ENCODE peak calls at places on chromosomes 6 and 20, in nine cellular contexts. One of them, this sample, is unnamed.

GRCh38 chr6:106470811-106471210 is 110.3 kb downstream of the CRYBG1 start:
- DNase-seq in cardiac muscle cell: no peak
- DNase-seq in gastrocnemius medialis: no peak
- DNase-seq in astrocyte of the cerebellum: no peak
- DNase-seq in HFF-Myc: no peak
- DNase-seq in Peyer's patch: no peak
- DNase-seq in fibroblast of lung: no peak
- DNase-seq in A549: no peak
- DNase-seq in Panc1: no peak
- DNase-seq in this sample: no peak

GRCh38 chr6:163438940-163439335 is 24.4 kb downstream of the QKI start:
- DNase-seq in HFF-Myc: no peak
- DNase-seq in A549: no peak
- DNase-seq in cardiac muscle cell: peak
- DNase-seq in astrocyte of the cerebellum: no peak
- DNase-seq in fibroblast of lung: no peak
- DNase-seq in Peyer's patch: peak
- DNase-seq in Panc1: no peak
- DNase-seq in gastrocnemius medialis: peak
- DNase-seq in this sample: no peak

GRCh38 chr6:5968817-5969726 is 37.7 kb downstream of the NRN1 start:
- DNase-seq in fibroblast of lung: no peak
- DNase-seq in astrocyte of the cerebellum: peak
- DNase-seq in cardiac muscle cell: peak
- DNase-seq in A549: no peak
- DNase-seq in HFF-Myc: no peak
- DNase-seq in Peyer's patch: no peak
- DNase-seq in gastrocnemius medialis: peak
- DNase-seq in Panc1: no peak
- DNase-seq in this sample: no peak

GRCh38 chr20:25136643-25137559 is 55.0 kb upstream of the VSX1 start:
- DNase-seq in Peyer's patch: no peak
- DNase-seq in cardiac muscle cell: no peak
- DNase-seq in Panc1: peak
- DNase-seq in gastrocnemius medialis: peak
- DNase-seq in HFF-Myc: peak
- DNase-seq in astrocyte of the cerebellum: peak
- DNase-seq in fibroblast of lung: peak
- DNase-seq in A549: peak
- DNase-seq in this sample: peak

GRCh38 chr6:162572240-162572639 is 155.3 kb downstream of the PRKN start:
- DNase-seq in fibroblast of lung: no peak
- DNase-seq in A549: no peak
- DNase-seq in Panc1: no peak
- DNase-seq in astrocyte of the cerebellum: no peak
- DNase-seq in cardiac muscle cell: no peak
- DNase-seq in gastrocnemius medialis: no peak
- DNase-seq in HFF-Myc: no peak
- DNase-seq in Peyer's patch: no peak
- DNase-seq in this sample: no peak

GRCh38 chr6:110859335-110859792 is 15.2 kb upstream of the AMD1 start:
- DNase-seq in gastrocnemius medialis: no peak
- DNase-seq in HFF-Myc: no peak
- DNase-seq in astrocyte of the cerebellum: no peak
- DNase-seq in Panc1: no peak
- DNase-seq in Peyer's patch: peak
- DNase-seq in cardiac muscle cell: no peak
- DNase-seq in A549: no peak
- DNase-seq in fibroblast of lung: no peak
- DNase-seq in this sample: no peak

GRCh38 chr6:4134841-4135664 is at the start of gene ECI2:
- DNase-seq in astrocyte of the cerebellum: no peak
- DNase-seq in gastrocnemius medialis: peak
- DNase-seq in Panc1: no peak
- DNase-seq in HFF-Myc: no peak
- DNase-seq in A549: peak
- DNase-seq in Peyer's patch: no peak
- DNase-seq in cardiac muscle cell: no peak
- DNase-seq in fibroblast of lung: no peak
- DNase-seq in this sample: no peak

GRCh38 chr6:37731888-37732287 is 34.2 kb upstream of the MDGA1 start:
- DNase-seq in HFF-Myc: no peak
- DNase-seq in cardiac muscle cell: no peak
- DNase-seq in Panc1: no peak
- DNase-seq in gastrocnemius medialis: no peak
- DNase-seq in Peyer's patch: peak
- DNase-seq in astrocyte of the cerebellum: no peak
- DNase-seq in A549: no peak
- DNase-seq in fibroblast of lung: no peak
- DNase-seq in this sample: no peak

GRCh38 chr6:32436995-32437836 is 2.5 kb upstream of the HLA-DRA start:
- DNase-seq in Peyer's patch: no peak
- DNase-seq in Panc1: no peak
- DNase-seq in gastrocnemius medialis: no peak
- DNase-seq in fibroblast of lung: peak
- DNase-seq in cardiac muscle cell: no peak
- DNase-seq in A549: no peak
- DNase-seq in astrocyte of the cerebellum: no peak
- DNase-seq in HFF-Myc: no peak
- DNase-seq in this sample: no peak

GRCh38 chr6:90534337-90535025 is 52.4 kb downstream of the MAP3K7 start:
- DNase-seq in A549: no peak
- DNase-seq in fibroblast of lung: no peak
- DNase-seq in Panc1: no peak
- DNase-seq in Peyer's patch: no peak
- DNase-seq in cardiac muscle cell: no peak
- DNase-seq in gastrocnemius medialis: no peak
- DNase-seq in HFF-Myc: no peak
- DNase-seq in astrocyte of the cerebellum: no peak
- DNase-seq in this sample: no peak

GRCh38 chr6:81401970-81402690 is 350.4 kb downstream of the TENT5A start:
- DNase-seq in HFF-Myc: no peak
- DNase-seq in cardiac muscle cell: no peak
- DNase-seq in Panc1: no peak
- DNase-seq in astrocyte of the cerebellum: peak
- DNase-seq in gastrocnemius medialis: no peak
- DNase-seq in Peyer's patch: no peak
- DNase-seq in fibroblast of lung: peak
- DNase-seq in A549: no peak
- DNase-seq in this sample: peak

GRCh38 chr6:24664049-24664987 is 2.4 kb downstream of the TDP2 start:
- DNase-seq in Peyer's patch: peak
- DNase-seq in Panc1: no peak
- DNase-seq in fibroblast of lung: no peak
- DNase-seq in cardiac muscle cell: no peak
- DNase-seq in astrocyte of the cerebellum: no peak
- DNase-seq in A549: no peak
- DNase-seq in gastrocnemius medialis: no peak
- DNase-seq in HFF-Myc: no peak
- DNase-seq in this sample: no peak

GRCh38 chr6:51467231-51467952 is 620.0 kb downstream of the PKHD1 start:
- DNase-seq in gastrocnemius medialis: no peak
- DNase-seq in Peyer's patch: no peak
- DNase-seq in HFF-Myc: no peak
- DNase-seq in cardiac muscle cell: no peak
- DNase-seq in A549: no peak
- DNase-seq in fibroblast of lung: no peak
- DNase-seq in Panc1: no peak
- DNase-seq in astrocyte of the cerebellum: no peak
- DNase-seq in this sample: no peak

GRCh38 chr6:28633445-28634215 is 107.9 kb downstream of the GPX5 start:
- DNase-seq in gastrocnemius medialis: no peak
- DNase-seq in Panc1: no peak
- DNase-seq in Peyer's patch: no peak
- DNase-seq in HFF-Myc: no peak
- DNase-seq in A549: no peak
- DNase-seq in fibroblast of lung: no peak
- DNase-seq in astrocyte of the cerebellum: no peak
- DNase-seq in cardiac muscle cell: no peak
- DNase-seq in this sample: no peak

GRCh38 chr20:57414867-57415592 is 23.8 kb downstream of the RBM38 start:
- DNase-seq in gastrocnemius medialis: no peak
- DNase-seq in Panc1: no peak
- DNase-seq in Peyer's patch: no peak
- DNase-seq in HFF-Myc: no peak
- DNase-seq in cardiac muscle cell: no peak
- DNase-seq in A549: no peak
- DNase-seq in astrocyte of the cerebellum: no peak
- DNase-seq in fibroblast of lung: peak
- DNase-seq in this sample: no peak

GRCh38 chr6:169253745-169254238 is at the start of gene THBS2:
- DNase-seq in Panc1: no peak
- DNase-seq in fibroblast of lung: peak
- DNase-seq in cardiac muscle cell: peak
- DNase-seq in astrocyte of the cerebellum: peak
- DNase-seq in Peyer's patch: peak
- DNase-seq in A549: no peak
- DNase-seq in gastrocnemius medialis: peak
- DNase-seq in HFF-Myc: peak
- DNase-seq in this sample: peak

GRCh38 chr6:161168281-161168891 is 105.5 kb downstream of the AGPAT4 start:
- DNase-seq in A549: peak
- DNase-seq in astrocyte of the cerebellum: peak
- DNase-seq in fibroblast of lung: peak
- DNase-seq in Panc1: peak
- DNase-seq in gastrocnemius medialis: no peak
- DNase-seq in HFF-Myc: peak
- DNase-seq in cardiac muscle cell: no peak
- DNase-seq in Peyer's patch: no peak
- DNase-seq in this sample: peak

GRCh38 chr20:17507032-17507431 is 24.1 kb downstream of the BFSP1 start:
- DNase-seq in cardiac muscle cell: no peak
- DNase-seq in gastrocnemius medialis: no peak
- DNase-seq in Panc1: no peak
- DNase-seq in A549: no peak
- DNase-seq in Peyer's patch: no peak
- DNase-seq in fibroblast of lung: no peak
- DNase-seq in HFF-Myc: no peak
- DNase-seq in astrocyte of the cerebellum: no peak
- DNase-seq in this sample: no peak
- TF ChIP-seq CTCF in cardiac muscle cell: no peak
- TF ChIP-seq CTCF in gastrocnemius medialis: no peak
- TF ChIP-seq CTCF in Panc1: no peak
- TF ChIP-seq CTCF in A549: no peak
- TF ChIP-seq CTCF in Peyer's patch: no peak
- TF ChIP-seq CTCF in fibroblast of lung: no peak
- TF ChIP-seq CTCF in HFF-Myc: no peak
- TF ChIP-seq CTCF in astrocyte of the cerebellum: no peak
- TF ChIP-seq CTCF in this sample: no peak

GRCh38 chr20:3121271-3121911 is 36.9 kb upstream of the AVP start:
- DNase-seq in A549: no peak
- DNase-seq in HFF-Myc: no peak
- DNase-seq in fibroblast of lung: no peak
- DNase-seq in Panc1: no peak
- DNase-seq in cardiac muscle cell: no peak
- DNase-seq in astrocyte of the cerebellum: no peak
- DNase-seq in gastrocnemius medialis: peak
- DNase-seq in Peyer's patch: no peak
- DNase-seq in this sample: no peak
- H3K4me3 ChIP-seq in A549: no peak
- H3K4me3 ChIP-seq in HFF-Myc: no peak
- H3K4me3 ChIP-seq in fibroblast of lung: no peak
- H3K4me3 ChIP-seq in Panc1: no peak
- H3K4me3 ChIP-seq in cardiac muscle cell: no peak
- H3K4me3 ChIP-seq in astrocyte of the cerebellum: no peak
- H3K4me3 ChIP-seq in gastrocnemius medialis: no peak
- H3K4me3 ChIP-seq in Peyer's patch: no peak
- H3K4me3 ChIP-seq in this sample: no peak

DNA sequence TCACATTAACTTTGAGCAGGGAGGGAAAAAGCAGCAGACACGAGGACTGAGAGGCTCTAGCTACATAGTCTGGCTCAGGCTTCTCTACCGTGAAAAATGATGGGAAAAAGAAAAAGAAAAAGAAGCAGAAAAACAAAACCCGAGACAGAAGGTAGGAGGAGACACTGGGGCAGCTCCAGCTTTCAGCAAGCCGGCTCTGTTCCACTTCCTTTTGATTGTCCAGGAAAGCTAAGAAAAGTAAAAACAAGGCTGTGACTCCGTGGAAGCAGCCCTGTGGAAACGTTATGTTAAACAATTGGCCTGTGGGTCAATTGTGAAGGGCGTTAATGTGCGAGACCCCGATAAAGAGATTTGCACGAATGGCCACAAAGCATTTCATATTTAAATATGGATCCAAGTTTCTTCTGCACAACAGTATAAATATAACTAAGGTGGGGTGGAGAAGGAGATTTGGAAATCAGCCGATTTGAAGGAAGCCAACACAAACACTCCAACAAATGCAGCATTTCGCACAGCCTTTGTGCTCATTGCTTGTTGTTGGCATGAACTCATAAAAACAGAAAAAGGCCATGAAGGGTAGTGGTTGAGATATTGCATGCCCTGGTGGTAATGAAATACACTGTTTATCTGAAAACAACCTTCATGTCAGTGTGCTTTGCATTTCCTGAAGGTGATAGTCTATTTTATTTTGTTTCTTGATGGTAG is 236.9 kb upstream of the JAG1 start:
- DNase-seq in Peyer's patch: no peak
- DNase-seq in Panc1: no peak
- DNase-seq in HFF-Myc: no peak
- DNase-seq in cardiac muscle cell: no peak
- DNase-seq in gastrocnemius medialis: no peak
- DNase-seq in A549: no peak
- DNase-seq in astrocyte of the cerebellum: no peak
- DNase-seq in fibroblast of lung: peak
- DNase-seq in this sample: no peak
- TF ChIP-seq CTCF in Peyer's patch: no peak
- TF ChIP-seq CTCF in Panc1: no peak
- TF ChIP-seq CTCF in HFF-Myc: no peak
- TF ChIP-seq CTCF in cardiac muscle cell: peak
- TF ChIP-seq CTCF in gastrocnemius medialis: no peak
- TF ChIP-seq CTCF in A549: no peak
- TF ChIP-seq CTCF in astrocyte of the cerebellum: peak
- TF ChIP-seq CTCF in fibroblast of lung: no peak
- TF ChIP-seq CTCF in this sample: no peak

DNA sequence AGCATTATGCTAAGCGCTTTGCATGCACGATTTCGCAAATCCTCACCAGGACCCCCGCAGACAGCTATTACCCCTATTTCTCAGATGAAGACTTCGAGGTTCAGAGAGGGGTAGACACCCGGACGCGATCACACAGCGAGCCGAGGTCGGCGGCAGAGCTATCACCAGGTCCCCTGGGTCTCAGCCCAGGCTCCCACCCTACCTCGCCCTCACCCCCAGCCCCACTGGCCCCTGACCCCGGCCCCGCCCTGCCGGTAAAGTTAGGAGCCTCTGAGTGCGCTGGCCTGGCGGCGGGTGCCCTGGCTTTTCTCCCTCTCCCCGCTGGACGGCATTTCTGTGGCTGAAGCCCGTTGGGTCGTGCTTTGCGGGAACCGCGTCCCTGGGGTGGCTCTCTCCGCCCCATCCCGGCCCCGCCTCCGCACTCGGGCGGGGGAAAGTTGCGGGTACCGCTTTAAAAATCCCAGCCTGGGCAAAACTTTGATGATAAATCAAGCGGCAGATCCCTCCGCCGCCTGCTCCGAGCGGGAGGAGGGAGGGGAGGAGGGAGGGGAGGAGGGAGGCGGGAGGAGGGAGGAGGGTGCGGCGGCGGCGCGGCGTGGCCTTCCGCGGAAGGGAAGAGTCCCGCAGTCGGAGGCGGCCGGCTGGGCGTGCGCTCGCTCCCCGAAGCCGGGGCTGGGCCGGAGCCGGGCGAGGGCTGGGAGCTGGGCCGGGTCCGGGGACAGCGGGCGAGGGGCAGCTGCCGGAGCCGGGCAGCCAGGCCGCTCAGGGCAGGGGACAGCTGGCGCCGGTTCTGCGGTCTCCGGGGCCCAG is at the start of gene VSTM2L:
- DNase-seq in HFF-Myc: no peak
- DNase-seq in Peyer's patch: no peak
- DNase-seq in cardiac muscle cell: peak
- DNase-seq in Panc1: no peak
- DNase-seq in fibroblast of lung: peak
- DNase-seq in gastrocnemius medialis: no peak
- DNase-seq in A549: peak
- DNase-seq in astrocyte of the cerebellum: peak
- DNase-seq in this sample: peak
- H3K4me3 ChIP-seq in HFF-Myc: peak
- H3K4me3 ChIP-seq in Peyer's patch: peak
- H3K4me3 ChIP-seq in cardiac muscle cell: peak
- H3K4me3 ChIP-seq in Panc1: peak
- H3K4me3 ChIP-seq in fibroblast of lung: peak
- H3K4me3 ChIP-seq in gastrocnemius medialis: peak
- H3K4me3 ChIP-seq in A549: peak
- H3K4me3 ChIP-seq in astrocyte of the cerebellum: peak
- H3K4me3 ChIP-seq in this sample: peak